ENCODE peak calls at places on chromosomes 6 and 20, in six cellular contexts. One of them, this sample, is unnamed.

GRCh38 chr20:20561841-20562240 is 150.6 kb downstream of the RALGAPA2 start:
- DNase-seq in sigmoid colon: no peak
- DNase-seq in nucleus accumbens: no peak
- DNase-seq in HCEC 1CT: no peak
- DNase-seq in NCI-H774: no peak
- DNase-seq in tibial artery: no peak
- DNase-seq in this sample: no peak

GRCh38 chr6:133236898-133237297 is 4.3 kb upstream of the EYA4 start:
- DNase-seq in tibial artery: no peak
- DNase-seq in NCI-H774: no peak
- DNase-seq in HCEC 1CT: peak
- DNase-seq in sigmoid colon: no peak
- DNase-seq in nucleus accumbens: no peak
- DNase-seq in this sample: no peak

GRCh38 chr6:15595461-15596173 is 67.2 kb downstream of the DTNBP1 start:
- DNase-seq in HCEC 1CT: peak
- DNase-seq in tibial artery: no peak
- DNase-seq in nucleus accumbens: no peak
- DNase-seq in sigmoid colon: no peak
- DNase-seq in NCI-H774: no peak
- DNase-seq in this sample: no peak

GRCh38 chr6:167733740-167734661 is 92.7 kb upstream of the AFDN start:
- DNase-seq in nucleus accumbens: no peak
- DNase-seq in HCEC 1CT: no peak
- DNase-seq in NCI-H774: no peak
- DNase-seq in sigmoid colon: peak
- DNase-seq in tibial artery: peak
- DNase-seq in this sample: peak

GRCh38 chr6:48881551-48881950 is 581.5 kb downstream of the MMUT start:
- DNase-seq in nucleus accumbens: no peak
- DNase-seq in tibial artery: no peak
- DNase-seq in sigmoid colon: no peak
- DNase-seq in HCEC 1CT: peak
- DNase-seq in NCI-H774: no peak
- DNase-seq in this sample: no peak

GRCh38 chr20:45409531-45410272 is 1.6 kb downstream of the DBNDD2 start:
- DNase-seq in sigmoid colon: no peak
- DNase-seq in tibial artery: no peak
- DNase-seq in NCI-H774: no peak
- DNase-seq in HCEC 1CT: no peak
- DNase-seq in nucleus accumbens: no peak
- DNase-seq in this sample: no peak

GRCh38 chr6:112214749-112215269 is 39.6 kb downstream of the LAMA4 start:
- DNase-seq in nucleus accumbens: no peak
- DNase-seq in sigmoid colon: no peak
- DNase-seq in NCI-H774: peak
- DNase-seq in HCEC 1CT: no peak
- DNase-seq in tibial artery: no peak
- DNase-seq in this sample: peak

GRCh38 chr20:21361266-21361665 is 36.1 kb downstream of the NKX2-4 start:
- DNase-seq in nucleus accumbens: no peak
- DNase-seq in sigmoid colon: no peak
- DNase-seq in tibial artery: no peak
- DNase-seq in NCI-H774: no peak
- DNase-seq in HCEC 1CT: peak
- DNase-seq in this sample: peak

GRCh38 chr6:170134077-170135040 is 156.5 kb downstream of the DLL1 start:
- DNase-seq in tibial artery: peak
- DNase-seq in nucleus accumbens: no peak
- DNase-seq in sigmoid colon: peak
- DNase-seq in NCI-H774: no peak
- DNase-seq in HCEC 1CT: no peak
- DNase-seq in this sample: no peak

GRCh38 chr6:41731561-41732086 is 3.8 kb downstream of the TFEB start:
- DNase-seq in HCEC 1CT: no peak
- DNase-seq in nucleus accumbens: no peak
- DNase-seq in NCI-H774: no peak
- DNase-seq in tibial artery: no peak
- DNase-seq in sigmoid colon: no peak
- DNase-seq in this sample: no peak

GRCh38 chr6:158414900-158415299 is 102.6 kb downstream of the TULP4 start:
- DNase-seq in HCEC 1CT: peak
- DNase-seq in sigmoid colon: no peak
- DNase-seq in NCI-H774: no peak
- DNase-seq in tibial artery: no peak
- DNase-seq in nucleus accumbens: no peak
- DNase-seq in this sample: peak

GRCh38 chr6:16673011-16673797 is 88.1 kb downstream of the ATXN1 start:
- DNase-seq in HCEC 1CT: no peak
- DNase-seq in nucleus accumbens: no peak
- DNase-seq in NCI-H774: no peak
- DNase-seq in tibial artery: no peak
- DNase-seq in sigmoid colon: no peak
- DNase-seq in this sample: no peak

GRCh38 chr6:28785962-28786679 is 137.7 kb downstream of the TRIM27 start:
- DNase-seq in NCI-H774: no peak
- DNase-seq in nucleus accumbens: no peak
- DNase-seq in sigmoid colon: no peak
- DNase-seq in HCEC 1CT: no peak
- DNase-seq in tibial artery: no peak
- DNase-seq in this sample: no peak

GRCh38 chr20:8306916-8307315 is 174.8 kb downstream of the PLCB1 start:
- DNase-seq in NCI-H774: no peak
- DNase-seq in nucleus accumbens: no peak
- DNase-seq in sigmoid colon: no peak
- DNase-seq in tibial artery: no peak
- DNase-seq in HCEC 1CT: no peak
- DNase-seq in this sample: no peak

GRCh38 chr20:34791289-34792020 is 34.0 kb downstream of the NCOA6 start:
- DNase-seq in sigmoid colon: no peak
- DNase-seq in tibial artery: no peak
- DNase-seq in HCEC 1CT: peak
- DNase-seq in nucleus accumbens: no peak
- DNase-seq in NCI-H774: no peak
- DNase-seq in this sample: no peak

GRCh38 chr6:36094786-36095496 is 35.4 kb upstream of the MAPK13 start:
- DNase-seq in sigmoid colon: peak
- DNase-seq in HCEC 1CT: peak
- DNase-seq in nucleus accumbens: peak
- DNase-seq in NCI-H774: peak
- DNase-seq in tibial artery: peak
- DNase-seq in this sample: peak

GRCh38 chr20:1423625-1424106 is 30.8 kb upstream of the FKBP1A start:
- DNase-seq in nucleus accumbens: peak
- DNase-seq in sigmoid colon: no peak
- DNase-seq in tibial artery: no peak
- DNase-seq in NCI-H774: peak
- DNase-seq in HCEC 1CT: peak
- DNase-seq in this sample: peak

GRCh38 chr6:116531675-116532570 is 13.6 kb downstream of the TRAPPC3L start:
- DNase-seq in tibial artery: peak
- DNase-seq in sigmoid colon: no peak
- DNase-seq in NCI-H774: peak
- DNase-seq in nucleus accumbens: no peak
- DNase-seq in HCEC 1CT: peak
- DNase-seq in this sample: peak

GRCh38 chr20:11128131-11128831 is 454.5 kb upstream of the JAG1 start:
- DNase-seq in NCI-H774: no peak
- DNase-seq in sigmoid colon: no peak
- DNase-seq in tibial artery: no peak
- DNase-seq in HCEC 1CT: no peak
- DNase-seq in nucleus accumbens: no peak
- DNase-seq in this sample: no peak